ENCODE peak calls at places on chromosomes 11 and 22, in eight cellular contexts. I is T-helper 2 cell treated with Interferon-gamma antibody and Interleukin-4, amounts not matched to agents 5 μg/mL and 100 μg/mL, for 36 hours; B is HEK293T; P is right atrium auricular region; N is Peyer's patch; Y is pulmonary artery endothelial cell; H is progenitor cell of endocrine pancreas; C is kidney epithelial cell. X is an unnamed sample.

GRCh38 chr22:50262460-50262911 is 1.0 kb upstream of the MAPK12 start:
- DNase-seq in I (no peak), B (no peak), P (no peak), N (no peak), Y (no peak), H (no peak), C (no peak), X (no peak)

GRCh38 chr11:47248664-47249377 is at the start of gene ACP2:
- DNase-seq in I (peak), B (peak), P (peak), N (peak), Y (no peak), H (peak), C (no peak), X (peak)

GRCh38 chr11:63769044-63769718 is 606 bp upstream of the ZFTA start:
- DNase-seq in I (peak), B (peak), P (peak), N (no peak), Y (no peak), H (no peak), C (no peak), X (peak)

GRCh38 chr11:81966340-81966739 is 767.3 kb downstream of the FAM181B start:
- DNase-seq in I (no peak), B (no peak), P (no peak), N (no peak), Y (no peak), H (no peak), C (no peak), X (no peak)

GRCh38 chr22:21447694-21448402 is 19.3 kb upstream of the TMEM191C start:
- DNase-seq in I (no peak), B (peak), P (no peak), N (no peak), Y (no peak), H (no peak), C (no peak), X (no peak)

GRCh38 chr11:64898541-64898940 is 18.5 kb downstream of the ATG2A start:
- DNase-seq in I (no peak), B (no peak), P (no peak), N (no peak), Y (no peak), H (no peak), C (no peak), X (no peak)

GRCh38 chr11:61447601-61448551 is 18.0 kb downstream of the SDHAF2 start:
- DNase-seq in I (no peak), B (no peak), P (no peak), N (no peak), Y (no peak), H (no peak), C (no peak), X (no peak)

GRCh38 chr22:39349506-39349966 is 255 bp upstream of the SYNGR1 start:
- DNase-seq in I (no peak), B (peak), P (no peak), N (peak), Y (no peak), H (peak), C (no peak), X (no peak)